ENCODE peak calls at places on chromosomes 12 and 14, in eight cellular contexts. I, R, O, P, Q, B, N and F are unnamed samples.

GRCh38 chr12:63916561-63917476 is 72.3 kb downstream of the SRGAP1 start:
- DNase-seq in Q (peak; percentile 48), I (no peak), N (no peak), P (no peak), R (no peak), B (no peak), O (no peak), F (no peak)

GRCh38 chr12:5379737-5380496 is 52.0 kb upstream of the NTF3 start:
- DNase-seq in R (no peak), B (peak; percentile 13), N (no peak), Q (no peak), P (no peak), I (no peak), O (peak; percentile 60), F (no peak)

GRCh38 chr14:49969961-49970360 is 77.1 kb downstream of the ARF6 start:
- DNase-seq in Q (no peak), R (no peak), B (no peak), O (no peak), I (no peak), N (no peak), P (no peak), F (no peak)

GRCh38 chr12:7144414-7145120 is 14.4 kb downstream of the CLSTN3 start:
- DNase-seq in O (peak; percentile 18), P (no peak), I (no peak), R (no peak), Q (peak; percentile 41), N (no peak), B (no peak), F (peak; percentile 51)

GRCh38 chr12:130205531-130205930 is 43.3 kb downstream of the FZD10 start:
- DNase-seq in R (no peak), P (no peak), Q (no peak), O (no peak), N (no peak), B (no peak), I (no peak), F (no peak)

GRCh38 chr12:116693259-116694227 is 44.3 kb downstream of the SPRING1 start:
- DNase-seq in I (peak; percentile 64), Q (peak; percentile 25), P (no peak), O (no peak), R (peak; percentile 75), B (no peak), N (no peak), F (peak; percentile 19)

GRCh38 chr14:94171208-94171607 is 2.9 kb upstream of the PPP4R4 start:
- DNase-seq in O (no peak), I (no peak), N (no peak), P (no peak), R (no peak), B (no peak), Q (no peak), F (no peak)

GRCh38 chr14:95875831-95876768 is 532 bp upstream of the TUNAR start:
- DNase-seq in R (no peak), P (no peak), N (no peak), I (no peak), B (no peak), Q (no peak), O (no peak), F (no peak)

GRCh38 chr12:52645982-52646381 is 6.0 kb downstream of the KRT2 start:
- DNase-seq in I (no peak), O (no peak), B (no peak), Q (no peak), R (no peak), P (no peak), N (no peak), F (no peak)

GRCh38 chr12:111842556-111843396 is 748 bp downstream of the MAPKAPK5 start:
- DNase-seq in I (peak; percentile 9), B (no peak), P (no peak), O (no peak), R (peak; percentile 53), N (peak; percentile 31), Q (peak; percentile 23), F (no peak)

GRCh38 chr14:20652996-20653975 is 11.8 kb upstream of the OR6S1 start:
- DNase-seq in R (no peak), N (peak; percentile 13), Q (peak; percentile 41), P (peak; percentile 70), I (peak; percentile 27), O (peak; percentile 91), B (peak; percentile 45), F (peak; percentile 49)

GRCh38 chr14:36997843-36998242 is 174.6 kb downstream of the SLC25A21 start:
- DNase-seq in B (no peak), O (no peak), Q (peak; percentile 27), N (no peak), I (no peak), R (no peak), P (no peak), F (no peak)

GRCh38 chr12:5294274-5294673 is 137.6 kb upstream of the NTF3 start:
- DNase-seq in N (no peak), B (no peak), R (no peak), P (no peak), I (no peak), Q (no peak), O (no peak), F (no peak)

GRCh38 chr12:49560695-49561094 is 7.2 kb downstream of the MCRS1 start:
- DNase-seq in Q (no peak), N (no peak), O (no peak), P (no peak), I (no peak), R (no peak), B (no peak), F (no peak)

GRCh38 chr12:49557187-49557916 is 10.6 kb downstream of the MCRS1 start:
- DNase-seq in P (no peak), O (no peak), R (no peak), I (no peak), N (no peak), Q (no peak), B (no peak), F (no peak)

GRCh38 chr12:49557917-49558215 is 10.1 kb downstream of the MCRS1 start:
- DNase-seq in O (no peak), N (peak; percentile 18), I (no peak), P (no peak), R (no peak), Q (no peak), B (no peak), F (no peak)

GRCh38 chr12:49558526-49558925 is 9.4 kb downstream of the MCRS1 start:
- DNase-seq in O (no peak), B (no peak), N (no peak), R (no peak), P (no peak), Q (no peak), I (no peak), F (no peak)

DNA sequence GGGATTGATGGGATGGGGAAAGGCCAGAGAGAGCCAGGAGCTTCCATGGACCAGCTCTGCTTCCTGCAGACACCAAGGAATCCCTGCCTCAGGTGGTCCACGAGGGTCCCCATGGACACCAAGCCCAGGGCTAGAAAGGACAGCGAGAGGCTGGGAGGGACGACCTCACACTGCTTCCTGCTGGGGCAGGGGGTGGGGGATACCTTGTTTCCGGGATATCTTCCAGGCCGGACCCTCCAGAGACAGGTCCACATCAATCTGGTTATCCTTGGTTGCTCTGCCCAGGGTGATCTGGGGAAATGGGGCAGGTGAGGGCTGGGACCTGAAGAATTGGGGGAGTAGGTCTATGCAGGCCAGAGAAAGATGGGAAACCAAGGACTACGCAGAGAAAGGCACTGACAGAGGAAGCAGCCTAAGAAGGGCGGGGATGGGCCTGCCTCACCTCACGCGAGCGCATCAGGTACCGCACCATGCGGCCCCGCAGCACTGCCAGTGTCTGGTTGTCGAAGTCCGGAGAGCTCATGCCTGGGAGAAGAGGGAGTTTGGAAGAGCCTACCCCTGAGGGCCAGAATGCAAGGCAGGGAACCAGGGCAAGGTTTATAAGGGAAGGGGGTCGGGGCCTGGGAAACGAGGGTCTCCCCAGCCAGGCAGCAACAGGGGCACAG is 8.8 kb downstream of the MCRS1 start:
- DNase-seq in P (no peak), Q (no peak), O (no peak), B (no peak), R (no peak), N (no peak), I (no peak), F (no peak)
- TF ChIP-seq CTCF in P (no peak), Q (no peak), O (no peak), B (no peak), R (no peak), N (no peak), I (no peak), F (no peak)

DNA sequence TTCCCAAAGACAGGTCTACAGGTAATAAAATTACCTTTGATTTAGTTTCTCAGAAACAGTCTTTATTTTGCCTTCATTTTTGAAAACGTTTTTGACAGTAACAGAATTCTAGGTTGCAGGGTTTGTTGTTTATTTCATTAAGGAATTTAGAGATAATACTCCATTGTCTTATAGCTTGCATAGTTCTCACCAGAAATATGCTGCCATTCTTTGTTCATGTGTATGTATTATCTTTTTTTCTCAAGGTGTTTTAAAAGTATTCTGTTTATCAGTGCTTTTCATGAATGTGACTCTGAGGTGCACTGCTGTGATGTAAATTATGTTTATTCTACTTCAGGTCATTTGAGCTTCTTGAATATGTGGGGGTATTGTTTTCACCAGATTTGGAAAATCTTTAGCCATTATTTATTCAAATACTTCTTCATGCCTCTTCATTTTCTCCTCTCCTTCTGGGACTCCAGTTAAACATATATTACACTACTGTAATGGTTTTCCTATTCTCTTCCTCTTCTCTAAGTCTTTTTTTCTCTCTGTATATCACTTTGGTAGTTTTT is 32.7 kb downstream of the ZNF605 start:
- DNase-seq in B (no peak), I (no peak), Q (no peak), O (no peak), P (no peak), N (no peak), R (no peak), F (no peak)
- TF ChIP-seq CTCF in B (no peak), I (no peak), Q (no peak), O (no peak), P (no peak), N (no peak), R (no peak), F (no peak)

GRCh38 chr12:102350070-102350469 is 130.3 kb downstream of the IGF1 start:
- DNase-seq in I (no peak), B (no peak), Q (no peak), P (no peak), N (no peak), R (no peak), O (no peak), F (no peak)

GRCh38 chr12:102347761-102348160 is 132.6 kb downstream of the IGF1 start:
- DNase-seq in R (no peak), O (no peak), Q (no peak), B (no peak), P (no peak), N (no peak), I (no peak), F (no peak)

GRCh38 chr12:102344691-102345090 is 135.7 kb downstream of the IGF1 start:
- DNase-seq in I (no peak), R (no peak), N (no peak), O (no peak), P (no peak), B (no peak), Q (no peak), F (no peak)

GRCh38 chr12:102351326-102351725 is 129.0 kb downstream of the IGF1 start:
- DNase-seq in P (no peak), O (no peak), I (no peak), Q (no peak), B (no peak), R (no peak), N (no peak), F (no peak)

GRCh38 chr12:102349079-102349478 is 131.3 kb downstream of the IGF1 start:
- DNase-seq in N (no peak), Q (no peak), R (no peak), O (no peak), I (no peak), P (no peak), B (no peak), F (no peak)
- TF ChIP-seq CTCF in N (no peak), Q (no peak), R (no peak), O (no peak), I (no peak), P (no peak), B (no peak), F (no peak)

GRCh38 chr14:73244541-73244940 is 7.2 kb downstream of the PAPLN start:
- DNase-seq in N (no peak), O (no peak), R (peak; percentile 15), Q (no peak), I (no peak), B (no peak), P (no peak), F (no peak)
- TF ChIP-seq CTCF in N (no peak), O (no peak), R (no peak), Q (no peak), I (no peak), B (no peak), P (no peak), F (no peak)